ENCODE peak calls at places on chromosomes 3 and 15, in five cellular contexts. One of them, this sample, is unnamed.

GRCh38 chr3:62696011-62696410 is 179.2 kb downstream of the CADPS start:
- DNase-seq in mesenchymal stem cell: no peak
- DNase-seq in H9: no peak
- DNase-seq in neuronal stem cell: no peak
- DNase-seq in H1: no peak
- DNase-seq in this sample: no peak

GRCh38 chr15:98232761-98233160 is 272.3 kb downstream of the ARRDC4 start:
- DNase-seq in H9: no peak
- DNase-seq in mesenchymal stem cell: no peak
- DNase-seq in neuronal stem cell: no peak
- DNase-seq in H1: no peak
- DNase-seq in this sample: no peak

GRCh38 chr3:156952011-156952410 is 125.9 kb downstream of the LEKR1 start:
- DNase-seq in mesenchymal stem cell: no peak
- DNase-seq in neuronal stem cell: no peak
- DNase-seq in H1: no peak
- DNase-seq in H9: no peak
- DNase-seq in this sample: peak

GRCh38 chr3:57065588-57065987 is 5.1 kb downstream of the SPATA12 start:
- DNase-seq in mesenchymal stem cell: peak
- DNase-seq in neuronal stem cell: no peak
- DNase-seq in H1: no peak
- DNase-seq in H9: peak
- DNase-seq in this sample: peak

GRCh38 chr15:89972085-89972484 is 29.0 kb upstream of the ZNF710 start:
- DNase-seq in mesenchymal stem cell: no peak
- DNase-seq in H1: no peak
- DNase-seq in neuronal stem cell: no peak
- DNase-seq in H9: no peak
- DNase-seq in this sample: no peak

GRCh38 chr3:81816473-81817260 is 55.2 kb upstream of the GBE1 start:
- DNase-seq in mesenchymal stem cell: peak
- DNase-seq in neuronal stem cell: peak
- DNase-seq in H1: no peak
- DNase-seq in H9: no peak
- DNase-seq in this sample: no peak

GRCh38 chr3:51681453-51681852 is 10.4 kb downstream of the TEX264 start:
- DNase-seq in H9: no peak
- DNase-seq in H1: no peak
- DNase-seq in mesenchymal stem cell: no peak
- DNase-seq in neuronal stem cell: no peak
- DNase-seq in this sample: no peak

GRCh38 chr15:85937661-85938060 is 142.0 kb upstream of the AGBL1 start:
- DNase-seq in neuronal stem cell: no peak
- DNase-seq in H9: no peak
- DNase-seq in mesenchymal stem cell: no peak
- DNase-seq in H1: no peak
- DNase-seq in this sample: no peak

GRCh38 chr15:85879334-85880163 is 84.8 kb upstream of the KLHL25 start:
- DNase-seq in H9: peak
- DNase-seq in mesenchymal stem cell: no peak
- DNase-seq in neuronal stem cell: no peak
- DNase-seq in H1: no peak
- DNase-seq in this sample: peak

GRCh38 chr3:124584552-124585391 is 145.5 kb upstream of the UMPS start:
- DNase-seq in mesenchymal stem cell: peak
- DNase-seq in H1: peak
- DNase-seq in H9: peak
- DNase-seq in neuronal stem cell: peak
- DNase-seq in this sample: peak

GRCh38 chr15:48644827-48645557 is 517 bp downstream of the FBN1 start:
- DNase-seq in H1: peak
- DNase-seq in mesenchymal stem cell: peak
- DNase-seq in neuronal stem cell: peak
- DNase-seq in H9: peak
- DNase-seq in this sample: peak

GRCh38 chr3:149221783-149222517 is at the start of gene CP:
- DNase-seq in mesenchymal stem cell: no peak
- DNase-seq in H9: no peak
- DNase-seq in neuronal stem cell: peak
- DNase-seq in H1: no peak
- DNase-seq in this sample: no peak

GRCh38 chr3:5197022-5197421 is 9.5 kb downstream of the EDEM1 start:
- DNase-seq in mesenchymal stem cell: peak
- DNase-seq in H9: no peak
- DNase-seq in neuronal stem cell: no peak
- DNase-seq in H1: no peak
- DNase-seq in this sample: peak

GRCh38 chr3:41248525-41248924 is 49.2 kb downstream of the CTNNB1 start:
- DNase-seq in mesenchymal stem cell: no peak
- DNase-seq in neuronal stem cell: no peak
- DNase-seq in H9: no peak
- DNase-seq in H1: no peak
- DNase-seq in this sample: no peak

GRCh38 chr15:49990835-49991540 is 128.0 kb downstream of the ATP8B4 start:
- DNase-seq in mesenchymal stem cell: peak
- DNase-seq in H1: no peak
- DNase-seq in neuronal stem cell: no peak
- DNase-seq in H9: no peak
- DNase-seq in this sample: peak

GRCh38 chr3:124859025-124859424 is 28.1 kb downstream of the ITGB5 start:
- DNase-seq in H1: no peak
- DNase-seq in neuronal stem cell: no peak
- DNase-seq in H9: no peak
- DNase-seq in mesenchymal stem cell: peak
- DNase-seq in this sample: no peak

GRCh38 chr3:197940745-197941384 is 9.1 kb upstream of the RPL35A start:
- DNase-seq in H1: no peak
- DNase-seq in mesenchymal stem cell: no peak
- DNase-seq in neuronal stem cell: no peak
- DNase-seq in H9: no peak
- DNase-seq in this sample: no peak

GRCh38 chr3:30779686-30780287 is 114.7 kb downstream of the GADL1 start:
- DNase-seq in mesenchymal stem cell: peak
- DNase-seq in neuronal stem cell: peak
- DNase-seq in H9: peak
- DNase-seq in H1: peak
- DNase-seq in this sample: peak

GRCh38 chr15:82804575-82804949 is 1.3 kb downstream of the FSD2 start:
- DNase-seq in neuronal stem cell: no peak
- DNase-seq in H9: no peak
- DNase-seq in mesenchymal stem cell: peak
- DNase-seq in H1: no peak
- DNase-seq in this sample: no peak

GRCh38 chr3:187740446-187741399 is 4.5 kb downstream of the BCL6 start:
- DNase-seq in H9: peak
- DNase-seq in neuronal stem cell: peak
- DNase-seq in mesenchymal stem cell: peak
- DNase-seq in H1: peak
- DNase-seq in this sample: peak

GRCh38 chr3:94787734-94788133 is 724.9 kb downstream of the NSUN3 start:
- DNase-seq in mesenchymal stem cell: no peak
- DNase-seq in H1: no peak
- DNase-seq in H9: no peak
- DNase-seq in neuronal stem cell: no peak
- DNase-seq in this sample: no peak

GRCh38 chr3:32934150-32934742 is 17.2 kb upstream of the CCR4 start:
- DNase-seq in mesenchymal stem cell: peak
- DNase-seq in H1: no peak
- DNase-seq in H9: no peak
- DNase-seq in neuronal stem cell: peak
- DNase-seq in this sample: peak

GRCh38 chr3:111238896-111239295 is 167.3 kb downstream of the NECTIN3 start:
- DNase-seq in neuronal stem cell: no peak
- DNase-seq in mesenchymal stem cell: no peak
- DNase-seq in H9: no peak
- DNase-seq in H1: no peak
- DNase-seq in this sample: no peak

GRCh38 chr3:111244760-111245159 is 173.1 kb downstream of the NECTIN3 start:
- DNase-seq in mesenchymal stem cell: no peak
- DNase-seq in H9: no peak
- DNase-seq in neuronal stem cell: no peak
- DNase-seq in H1: no peak
- DNase-seq in this sample: no peak

GRCh38 chr3:111237906-111238305 is 166.3 kb downstream of the NECTIN3 start:
- DNase-seq in H1: no peak
- DNase-seq in mesenchymal stem cell: no peak
- DNase-seq in neuronal stem cell: no peak
- DNase-seq in H9: no peak
- DNase-seq in this sample: no peak

GRCh38 chr3:111236833-111237713 is 165.5 kb downstream of the NECTIN3 start:
- DNase-seq in mesenchymal stem cell: no peak
- DNase-seq in neuronal stem cell: no peak
- DNase-seq in H9: no peak
- DNase-seq in H1: no peak
- DNase-seq in this sample: no peak

GRCh38 chr3:111241960-111242359 is 170.3 kb downstream of the NECTIN3 start:
- DNase-seq in H9: no peak
- DNase-seq in mesenchymal stem cell: no peak
- DNase-seq in neuronal stem cell: no peak
- DNase-seq in H1: no peak
- DNase-seq in this sample: no peak
- H2BK12ac ChIP-seq in H9: no peak
- H2BK12ac ChIP-seq in mesenchymal stem cell: no peak
- H2BK12ac ChIP-seq in neuronal stem cell: no peak
- H2BK12ac ChIP-seq in H1: no peak
- H2BK12ac ChIP-seq in this sample: no peak

DNA sequence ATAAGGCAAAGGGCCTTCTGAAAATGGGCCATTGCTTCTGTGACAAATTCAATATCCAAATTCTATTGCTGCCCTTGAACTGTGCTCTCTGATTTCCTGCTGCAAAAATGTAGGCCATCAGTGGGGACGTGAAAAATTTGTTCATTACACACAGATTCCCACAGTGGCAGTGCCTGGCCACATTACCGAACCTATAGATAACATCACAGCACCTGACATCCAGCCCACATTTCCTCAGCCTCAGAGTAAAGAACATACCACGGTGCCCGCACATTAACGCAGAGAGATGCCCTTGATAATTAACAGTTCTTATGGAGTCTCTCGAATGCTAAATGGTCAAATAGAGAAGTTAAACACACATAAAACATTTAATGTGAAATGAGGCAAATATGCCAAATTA is 931.6 kb upstream of the CFAP20DC start:
- DNase-seq in neuronal stem cell: no peak
- DNase-seq in H1: no peak
- DNase-seq in mesenchymal stem cell: no peak
- DNase-seq in H9: no peak
- DNase-seq in this sample: peak
- H3K4me2 ChIP-seq in neuronal stem cell: no peak
- H3K4me2 ChIP-seq in H1: no peak
- H3K4me2 ChIP-seq in mesenchymal stem cell: no peak
- H3K4me2 ChIP-seq in H9: no peak
- H3K4me2 ChIP-seq in this sample: no peak

GRCh38 chr3:127020543-127020942 is 37.6 kb downstream of the PLXNA1 start:
- DNase-seq in mesenchymal stem cell: no peak
- DNase-seq in H1: no peak
- DNase-seq in H9: no peak
- DNase-seq in neuronal stem cell: no peak
- DNase-seq in this sample: no peak

GRCh38 chr3:127018306-127018828 is 35.5 kb downstream of the PLXNA1 start:
- DNase-seq in H1: no peak
- DNase-seq in H9: no peak
- DNase-seq in neuronal stem cell: no peak
- DNase-seq in mesenchymal stem cell: no peak
- DNase-seq in this sample: no peak

GRCh38 chr3:127017229-127017628 is 34.3 kb downstream of the PLXNA1 start:
- DNase-seq in neuronal stem cell: no peak
- DNase-seq in mesenchymal stem cell: no peak
- DNase-seq in H1: no peak
- DNase-seq in H9: no peak
- DNase-seq in this sample: no peak

GRCh38 chr3:127017781-127018180 is 34.9 kb downstream of the PLXNA1 start:
- DNase-seq in H1: no peak
- DNase-seq in neuronal stem cell: no peak
- DNase-seq in mesenchymal stem cell: no peak
- DNase-seq in H9: no peak
- DNase-seq in this sample: no peak

GRCh38 chr3:127019449-127019848 is 36.5 kb downstream of the PLXNA1 start:
- DNase-seq in neuronal stem cell: no peak
- DNase-seq in mesenchymal stem cell: peak
- DNase-seq in H1: no peak
- DNase-seq in H9: no peak
- DNase-seq in this sample: peak
- H3K14ac ChIP-seq in neuronal stem cell: no peak
- H3K14ac ChIP-seq in mesenchymal stem cell: no peak
- H3K14ac ChIP-seq in H1: no peak
- H3K14ac ChIP-seq in H9: no peak
- H3K14ac ChIP-seq in this sample: no peak

GRCh38 chr15:62798536-62798935 is 244.0 kb upstream of the TPM1 start:
- DNase-seq in mesenchymal stem cell: no peak
- DNase-seq in H1: no peak
- DNase-seq in neuronal stem cell: no peak
- DNase-seq in H9: no peak
- DNase-seq in this sample: peak

GRCh38 chr15:62799919-62800318 is 242.6 kb upstream of the TPM1 start:
- DNase-seq in H1: no peak
- DNase-seq in mesenchymal stem cell: no peak
- DNase-seq in neuronal stem cell: no peak
- DNase-seq in H9: no peak
- DNase-seq in this sample: no peak

GRCh38 chr15:62796296-62796695 is 246.3 kb upstream of the TPM1 start:
- DNase-seq in mesenchymal stem cell: no peak
- DNase-seq in H1: no peak
- DNase-seq in neuronal stem cell: no peak
- DNase-seq in H9: no peak
- DNase-seq in this sample: no peak

GRCh38 chr15:62797171-62797570 is 245.4 kb upstream of the TPM1 start:
- DNase-seq in H1: no peak
- DNase-seq in H9: no peak
- DNase-seq in neuronal stem cell: no peak
- DNase-seq in mesenchymal stem cell: no peak
- DNase-seq in this sample: no peak

GRCh38 chr15:62799037-62799436 is 243.5 kb upstream of the TPM1 start:
- DNase-seq in H9: no peak
- DNase-seq in H1: no peak
- DNase-seq in mesenchymal stem cell: no peak
- DNase-seq in neuronal stem cell: no peak
- DNase-seq in this sample: no peak
- H2BK12ac ChIP-seq in H9: no peak
- H2BK12ac ChIP-seq in H1: no peak
- H2BK12ac ChIP-seq in mesenchymal stem cell: no peak
- H2BK12ac ChIP-seq in neuronal stem cell: no peak
- H2BK12ac ChIP-seq in this sample: peak

DNA sequence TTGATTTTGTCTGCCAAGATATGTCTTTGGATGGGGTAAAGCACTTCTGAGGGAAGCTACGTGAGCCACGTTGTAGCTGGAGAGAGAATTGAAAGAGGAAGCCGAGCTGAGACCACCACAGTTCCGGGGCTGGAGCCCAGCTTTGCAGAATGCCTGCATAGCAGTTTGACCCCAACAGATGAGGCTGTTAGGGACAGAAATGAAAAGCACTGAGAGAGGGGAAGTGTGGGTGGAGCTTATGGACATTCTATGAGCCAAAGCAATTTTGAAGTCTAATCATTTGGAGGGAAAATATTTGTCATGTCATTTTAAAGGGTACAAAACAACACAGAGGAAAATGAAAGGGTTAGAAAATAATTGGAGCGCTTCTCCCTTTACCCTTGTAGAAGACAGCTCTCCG is 45.4 kb downstream of the LIPC start:
- DNase-seq in H9: no peak
- DNase-seq in H1: no peak
- DNase-seq in neuronal stem cell: no peak
- DNase-seq in mesenchymal stem cell: no peak
- DNase-seq in this sample: no peak
- H3K4me2 ChIP-seq in H9: no peak
- H3K4me2 ChIP-seq in H1: no peak
- H3K4me2 ChIP-seq in neuronal stem cell: no peak
- H3K4me2 ChIP-seq in mesenchymal stem cell: no peak
- H3K4me2 ChIP-seq in this sample: no peak

This sample was measured in trophoblast cell.